ENCODE peak calls at places on chromosomes 1 and 21, in four cellular contexts. Z, X, M and S are unnamed samples.

GRCh38 chr21:29640233-29640554 is 299.6 kb downstream of the GRIK1 start:
- DNase-seq in Z (no peak), X (no peak), M (no peak), S (no peak)

GRCh38 chr1:191788551-191788950 is 369.7 kb upstream of the RGS18 start:
- DNase-seq in Z (no peak), X (no peak), M (no peak), S (no peak)

GRCh38 chr1:11847667-11848445 is at the start of gene NPPA:
- DNase-seq in Z (no peak), X (no peak), M (no peak), S (no peak)

GRCh38 chr1:13832536-13832935 is 132.5 kb downstream of the PRDM2 start:
- DNase-seq in Z (no peak), X (no peak), M (no peak), S (no peak)

GRCh38 chr1:204254031-204254661 is 40.4 kb upstream of the GOLT1A start:
- DNase-seq in Z (peak), X (no peak), M (no peak), S (no peak)

GRCh38 chr1:27526569-27527222 is 36.7 kb upstream of the WASF2 start:
- DNase-seq in Z (peak), X (no peak), M (peak), S (no peak)

GRCh38 chr1:178690496-178690895 is 34.5 kb upstream of the RALGPS2 start:
- DNase-seq in Z (no peak), X (no peak), M (no peak), S (no peak)

GRCh38 chr1:21670956-21671902 is 2.1 kb upstream of the RAP1GAP start:
- DNase-seq in Z (no peak), X (no peak), M (no peak), S (no peak)

GRCh38 chr1:6170742-6171201 is 9.3 kb downstream of the CHD5 start:
- DNase-seq in Z (no peak), X (no peak), M (no peak), S (no peak)

GRCh38 chr1:180580237-180580636 is 21.5 kb downstream of the OVAAL start:
- DNase-seq in Z (no peak), X (no peak), M (no peak), S (no peak)

GRCh38 chr1:58874757-58875755 is 91.2 kb upstream of the JUN start:
- DNase-seq in Z (peak), X (no peak), M (no peak), S (no peak)

GRCh38 chr1:225899044-225899925 is 10.3 kb upstream of the LEFTY1 start:
- DNase-seq in Z (no peak), X (no peak), M (peak), S (no peak)

DNA sequence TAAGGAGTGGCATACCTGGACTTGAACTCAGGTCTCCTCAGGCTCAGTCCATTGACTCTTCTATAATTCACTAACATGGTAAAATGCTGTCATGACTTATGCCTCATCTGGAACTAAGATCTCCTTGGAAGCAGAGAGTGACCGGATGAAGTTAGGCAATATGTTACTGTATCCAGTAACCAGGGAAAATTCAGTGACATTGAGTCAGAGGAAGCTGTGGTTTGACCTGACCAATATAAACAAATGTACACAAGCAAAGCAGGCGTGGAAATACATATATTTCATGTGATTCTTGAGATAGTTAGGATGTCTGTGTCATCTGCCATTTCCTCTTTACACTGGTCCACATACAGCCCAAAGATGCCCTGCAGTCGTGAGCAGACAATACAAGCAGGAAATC is 30.3 kb downstream of the SGIP1 start:
- DNase-seq in Z (peak), X (peak), M (no peak), S (peak)
- TF ChIP-seq TCF7L2 in Z (no peak), X (no peak), M (no peak), S (no peak)

GRCh38 chr1:66352783-66353182 is 181.2 kb upstream of the SGIP1 start:
- DNase-seq in Z (no peak), X (no peak), M (no peak), S (no peak)
- H3K27ac ChIP-seq in Z (no peak), X (peak), M (no peak), S (no peak)

GRCh38 chr1:10635385-10635896 is 160.7 kb downstream of the PEX14 start:
- DNase-seq in Z (no peak), X (no peak), M (no peak), S (no peak)
- TF ChIP-seq SIN3A in Z (no peak), X (no peak), M (no peak), S (no peak)

GRCh38 chr1:36968730-36969129 is 65.6 kb downstream of the GRIK3 start:
- DNase-seq in Z (no peak), X (no peak), M (no peak), S (no peak)
- TF ChIP-seq TCF7L2 in Z (no peak), X (no peak), M (no peak), S (no peak)

GRCh38 chr1:207831517-207832327 is 79.2 kb downstream of the CD34 start:
- DNase-seq in Z (no peak), X (no peak), M (no peak), S (no peak)
- H3K27ac ChIP-seq in Z (no peak), X (no peak), M (peak), S (no peak)

DNA sequence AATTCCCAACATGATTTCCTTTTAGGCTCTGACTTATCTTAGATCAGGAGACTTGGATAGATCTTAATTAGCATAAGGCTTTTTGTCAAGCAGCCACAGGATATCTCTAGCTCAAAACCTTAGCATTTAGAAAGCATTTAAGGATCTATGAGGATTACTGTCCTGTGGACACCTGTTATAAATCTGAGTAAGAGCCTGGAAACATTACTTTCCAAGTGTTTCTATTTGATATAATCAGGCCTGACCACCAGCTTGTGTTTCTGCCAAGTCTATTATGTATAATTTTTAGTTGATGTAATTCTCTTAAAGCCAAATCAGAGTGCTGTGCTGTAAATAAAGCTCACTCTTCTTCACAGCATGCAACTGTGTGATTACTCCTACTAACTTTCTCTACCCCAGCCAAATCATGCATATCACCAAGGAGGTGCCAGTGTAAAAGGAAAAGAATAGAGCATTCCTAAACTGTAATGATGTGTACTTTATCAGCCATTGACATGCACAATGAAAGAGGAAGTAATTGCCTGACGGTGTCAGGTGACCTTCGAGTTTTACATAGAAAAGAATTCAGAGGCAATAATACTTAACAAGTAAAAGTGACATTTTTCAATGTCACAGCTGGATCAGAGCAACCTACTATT is 309.9 kb upstream of the PRMT6 start:
- DNase-seq in Z (no peak), X (no peak), M (no peak), S (no peak)
- TF ChIP-seq SIN3A in Z (no peak), X (no peak), M (no peak), S (no peak)

DNA sequence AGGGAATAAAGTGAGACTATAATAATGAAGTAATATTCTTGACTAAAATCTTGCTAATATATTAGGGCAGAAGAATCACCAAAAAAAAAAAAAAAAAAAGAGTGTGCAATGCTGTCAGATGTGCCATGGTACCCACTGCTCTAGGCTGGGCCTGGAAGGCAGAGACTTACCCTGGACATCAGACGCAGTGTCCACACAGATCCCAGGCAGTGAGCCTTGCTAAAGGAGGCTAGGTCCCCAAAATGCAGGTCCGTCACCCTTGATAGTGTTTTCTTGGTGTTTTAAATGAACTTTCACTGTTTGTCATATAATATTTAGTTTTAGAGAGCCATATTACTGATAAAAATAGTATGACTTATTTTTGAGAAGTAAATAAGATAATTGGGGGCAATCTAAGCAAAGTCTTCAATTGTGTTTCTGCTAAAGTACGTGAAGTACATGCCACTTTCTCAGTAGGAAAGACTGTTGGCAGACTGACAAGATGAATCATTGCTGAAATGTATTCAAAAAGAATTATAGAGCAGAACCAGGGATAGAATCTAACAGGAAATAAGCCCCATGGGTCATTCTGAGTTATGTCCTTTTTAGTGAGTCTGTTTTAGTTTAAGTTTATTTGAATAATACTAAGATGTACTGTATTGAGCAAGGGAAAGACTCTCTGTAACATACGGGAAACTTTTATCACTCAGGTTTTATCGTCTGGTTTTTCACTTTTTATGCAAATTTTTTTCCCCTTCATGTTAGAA is 74.6 kb upstream of the PDC start:
- DNase-seq in Z (no peak), X (no peak), M (no peak), S (no peak)
- TF ChIP-seq TCF7L2 in Z (no peak), X (no peak), M (no peak), S (no peak)

GRCh38 chr1:8133657-8134430 is 107.7 kb upstream of the ERRFI1 start:
- DNase-seq in Z (peak), X (peak), M (no peak), S (peak)
- H3K27ac ChIP-seq in Z (peak), X (peak), M (no peak), S (peak)